ENCODE peak calls at places on chromosomes 5 and 9, in nine cellular contexts. C, O, B, Z, M, U, R, I and L are unnamed samples. For H3K36me3, the result is how much of the 10 kb centered on the place peaks cover.

GRCh38 chr5:73201547-73202513 is 28.8 kb downstream of the TMEM174 start:
- DNase-seq in C (no peak), O (peak), B (peak), Z (peak), M (peak), U (peak), R (peak), I (peak), L (peak)

GRCh38 chr9:108655818-108656217 is 200.0 kb downstream of the ACTL7B start:
- DNase-seq in C (no peak), O (no peak), B (no peak), Z (no peak), M (no peak), U (no peak), R (no peak), I (no peak), L (no peak)

GRCh38 chr5:29099585-29099984 is 2061.2 kb upstream of the CDH9 start:
- DNase-seq in C (no peak), O (no peak), B (no peak), Z (no peak), M (no peak), U (no peak), R (no peak), I (no peak), L (no peak)

GRCh38 chr9:109745335-109746283 is 34.4 kb upstream of the PALM2AKAP2 start:
- DNase-seq in C (no peak), O (peak), B (peak), Z (peak), M (peak), U (peak), R (no peak), I (no peak), L (no peak)

GRCh38 chr9:131856105-131856504 is 116.2 kb upstream of the RAPGEF1 start:
- DNase-seq in C (no peak), O (no peak), B (no peak), Z (peak), M (no peak), U (peak), R (no peak), I (no peak), L (peak)

GRCh38 chr5:90020575-90021535 is 388.7 kb downstream of the CETN3 start:
- DNase-seq in C (no peak), O (no peak), B (no peak), Z (no peak), M (no peak), U (no peak), R (no peak), I (no peak), L (no peak)

GRCh38 chr9:85421641-85422040 is 320.1 kb downstream of the AGTPBP1 start:
- DNase-seq in C (no peak), O (no peak), B (no peak), Z (no peak), M (no peak), U (no peak), R (no peak), I (no peak), L (no peak)

GRCh38 chr9:98594551-98595160 is 114.1 kb downstream of the GABBR2 start:
- DNase-seq in C (no peak), O (no peak), B (no peak), Z (no peak), M (no peak), U (no peak), R (no peak), I (no peak), L (no peak)

GRCh38 chr9:38232895-38233294 is 159.6 kb upstream of the ALDH1B1 start:
- DNase-seq in C (no peak), O (no peak), B (no peak), Z (no peak), M (no peak), U (no peak), R (no peak), I (no peak), L (no peak)

GRCh38 chr9:14238044-14238443 is 75.9 kb downstream of the NFIB start:
- DNase-seq in C (no peak), O (peak), B (no peak), Z (no peak), M (no peak), U (peak), R (no peak), I (no peak), L (no peak)

GRCh38 chr5:166845044-166845443 is 1446.4 kb upstream of the WWC1 start:
- DNase-seq in C (no peak), O (no peak), B (no peak), Z (peak), M (no peak), U (peak), R (no peak), I (no peak), L (peak)

GRCh38 chr9:89534464-89534863 is 36.6 kb upstream of the SEMA4D start:
- DNase-seq in C (no peak), O (no peak), B (no peak), Z (no peak), M (no peak), U (no peak), R (no peak), I (no peak), L (no peak)

GRCh38 chr5:21236896-21237830 is 1249.2 kb upstream of the CDH18 start:
- DNase-seq in C (no peak), O (no peak), B (no peak), Z (no peak), M (no peak), U (no peak), R (no peak), I (no peak), L (no peak)

GRCh38 chr9:33445389-33445881 is 2.0 kb downstream of the AQP3 start:
- DNase-seq in C (no peak), O (no peak), B (no peak), Z (no peak), M (no peak), U (no peak), R (no peak), I (no peak), L (peak)

GRCh38 chr9:78963911-78964310 is 607.9 kb upstream of the TLE4 start:
- DNase-seq in C (no peak), O (no peak), B (no peak), Z (no peak), M (no peak), U (no peak), R (no peak), I (no peak), L (no peak)

GRCh38 chr9:121281614-121282291 is 13.8 kb downstream of the GSN start:
- DNase-seq in C (no peak), O (no peak), B (peak), Z (no peak), M (peak), U (no peak), R (no peak), I (peak), L (no peak)
- H3K4me3 ChIP-seq in C (no peak), O (no peak), B (no peak), Z (no peak), M (no peak), U (no peak), R (no peak), I (no peak), L (no peak)

DNA sequence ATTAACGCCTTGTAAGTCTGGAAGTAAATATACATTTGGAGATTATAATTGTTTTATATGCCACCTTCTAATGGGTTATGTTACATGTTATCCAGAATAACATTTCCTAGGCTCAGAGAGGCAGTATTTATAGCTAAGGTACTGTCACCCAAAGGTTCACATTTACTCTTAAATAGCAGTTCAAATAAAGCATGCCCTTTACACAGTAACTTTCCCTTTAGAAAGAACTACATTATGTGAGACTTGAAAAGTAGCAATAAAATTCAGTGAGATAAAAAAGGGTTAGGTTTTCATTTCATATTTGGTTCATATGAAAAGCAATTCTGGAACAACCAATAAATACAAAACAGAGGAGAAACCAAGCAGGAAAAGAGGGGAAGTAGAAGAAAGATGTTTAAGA is 35.1 kb downstream of the SKIC3 start:
- DNase-seq in C (no peak), O (no peak), B (no peak), Z (no peak), M (no peak), U (no peak), R (no peak), I (no peak), L (no peak)
- H3K36me3 ChIP-seq in C (half or more), O (half or more), B (half or more), Z (under half), M (under half), U (under half), R (half or more), I (under half), L (under half)

GRCh38 chr5:141369994-141370848 is at the start of gene PCDHGB3:
- DNase-seq in C (no peak), O (no peak), B (no peak), Z (no peak), M (no peak), U (peak), R (peak), I (no peak), L (no peak)

GRCh38 chr5:141374627-141375026 is 936 bp downstream of the PCDHGA6 start:
- DNase-seq in C (no peak), O (no peak), B (no peak), Z (no peak), M (no peak), U (no peak), R (no peak), I (no peak), L (no peak)

GRCh38 chr5:141371572-141372475 is 1.8 kb downstream of the PCDHGB3 start:
- DNase-seq in C (no peak), O (no peak), B (no peak), Z (no peak), M (no peak), U (no peak), R (no peak), I (no peak), L (no peak)

GRCh38 chr5:141373673-141374317 is at the start of gene PCDHGA6:
- DNase-seq in C (no peak), O (no peak), B (no peak), Z (no peak), M (no peak), U (peak), R (no peak), I (no peak), L (no peak)
- H3K4me3 ChIP-seq in C (no peak), O (no peak), B (peak), Z (no peak), M (no peak), U (no peak), R (no peak), I (no peak), L (no peak)

DNA sequence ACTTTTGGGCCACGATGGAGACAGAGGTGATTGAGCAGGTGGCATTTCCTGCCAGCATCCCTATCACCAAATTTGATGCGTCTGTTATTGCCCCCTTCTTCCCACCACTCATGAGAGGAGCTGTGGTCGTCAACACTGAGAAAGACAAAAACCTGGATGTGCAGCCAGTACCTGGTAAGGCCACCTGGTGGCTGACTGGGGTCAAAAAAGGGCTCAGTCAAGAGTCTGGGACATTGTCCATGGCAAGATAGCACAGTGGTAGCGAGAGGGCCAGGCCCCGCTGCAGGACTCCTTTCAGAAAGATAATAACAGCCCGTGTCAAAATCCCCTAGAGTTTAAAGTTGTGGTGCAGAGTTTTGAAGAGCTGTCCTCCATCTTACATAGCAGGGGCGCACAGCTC is 40.8 kb downstream of the CSF1R start:
- DNase-seq in C (no peak), O (peak), B (no peak), Z (no peak), M (no peak), U (peak), R (no peak), I (no peak), L (no peak)
- H3K36me3 ChIP-seq in C (half or more), O (half or more), B (half or more), Z (under half), M (under half), U (under half), R (half or more), I (half or more), L (under half)

DNA sequence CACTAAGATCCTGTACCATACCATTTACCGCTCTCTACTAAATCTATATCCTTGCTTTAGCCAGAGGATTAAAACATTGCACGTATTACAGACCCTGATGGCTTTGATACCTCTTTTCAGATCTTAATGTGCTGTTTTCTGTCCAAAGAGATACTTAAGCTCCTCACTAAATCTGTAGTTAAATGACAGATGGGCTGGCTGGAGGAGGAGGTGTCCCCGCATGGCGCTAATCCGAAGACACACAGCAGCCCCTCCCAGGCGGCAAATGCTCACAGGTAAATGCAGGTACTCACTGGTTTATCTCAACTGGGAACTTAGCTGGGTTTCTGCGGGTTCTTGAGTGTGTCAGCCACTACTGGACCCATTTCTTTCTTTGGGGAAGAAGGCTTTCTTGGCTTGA is 2.7 kb downstream of the LPCAT1 start:
- DNase-seq in C (no peak), O (peak), B (no peak), Z (no peak), M (no peak), U (no peak), R (no peak), I (no peak), L (peak)
- H3K4me3 ChIP-seq in C (no peak), O (no peak), B (no peak), Z (no peak), M (no peak), U (peak), R (no peak), I (no peak), L (no peak)

GRCh38 chr5:40833712-40834229 is 1.3 kb downstream of the RPL37 start:
- DNase-seq in C (no peak), O (no peak), B (no peak), Z (no peak), M (no peak), U (no peak), R (no peak), I (peak), L (no peak)
- H3K36me3 ChIP-seq in C (half or more), O (half or more), B (half or more), Z (under half), M (under half), U (half or more), R (under half), I (half or more), L (under half)

DNA sequence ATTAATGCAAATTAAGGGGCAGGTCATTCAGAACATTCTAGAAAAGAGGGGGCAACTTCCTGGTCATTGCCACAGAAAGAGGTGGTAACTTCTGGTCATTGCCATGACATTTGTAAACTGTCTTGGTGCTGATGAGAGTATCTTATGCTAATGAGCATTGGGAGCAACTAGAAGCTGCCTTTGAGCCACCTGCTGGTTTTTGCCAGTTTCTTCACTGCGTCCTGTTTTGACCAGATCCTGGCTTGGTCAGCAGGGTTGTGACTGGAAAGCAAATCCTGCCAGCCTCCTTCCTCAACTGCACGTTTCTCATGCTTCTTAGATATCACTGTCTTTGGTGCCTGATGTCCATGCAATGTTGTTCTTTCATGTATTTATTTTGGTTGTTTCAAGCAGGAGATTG is 53.2 kb upstream of the SPATA31C2 start:
- DNase-seq in C (no peak), O (no peak), B (no peak), Z (no peak), M (no peak), U (no peak), R (no peak), I (no peak), L (no peak)
- H3K4me3 ChIP-seq in C (no peak), O (no peak), B (no peak), Z (no peak), M (no peak), U (no peak), R (no peak), I (no peak), L (no peak)